ENCODE peak calls at places on chromosomes 1 and 21, in six cellular contexts. S is Daoy; I is A549; N is kidney epithelial cell; V is central memory CD4-positive, alpha-beta T cell; R is CD8-positive, alpha-beta T cell. A is an unnamed sample.

GRCh38 chr21:33854604-33855003 is 61.0 kb downstream of the ATP5PO start:
- DNase-seq in S (peak), I (peak), N (no peak), V (no peak), R (no peak), A (no peak)

GRCh38 chr21:37945036-37945435 is 28.8 kb upstream of the KCNJ6 start:
- DNase-seq in S (no peak), I (no peak), N (no peak), V (no peak), R (no peak), A (no peak)

GRCh38 chr1:160795951-160796383 is at the start of gene LY9:
- DNase-seq in S (no peak), I (no peak), N (no peak), V (peak), R (peak), A (peak)

GRCh38 chr1:178344513-178345077 is 152.2 kb downstream of the CLEC20A start:
- DNase-seq in S (peak), I (peak), N (peak), V (no peak), R (no peak), A (peak)

GRCh38 chr1:41666991-41667631 is 182.6 kb upstream of the EDN2 start:
- DNase-seq in S (peak), I (no peak), N (no peak), V (peak), R (peak), A (no peak)

GRCh38 chr1:114318951-114319350 is 165.3 kb upstream of the SYT6 start:
- DNase-seq in S (no peak), I (no peak), N (no peak), V (no peak), R (no peak), A (no peak)

GRCh38 chr1:212234431-212235298 is 50.5 kb upstream of the PPP2R5A start:
- DNase-seq in S (peak), I (peak), N (peak), V (no peak), R (no peak), A (peak)

GRCh38 chr1:6259491-6260362 is 1.2 kb downstream of the GPR153 start:
- DNase-seq in S (peak), I (peak), N (no peak), V (peak), R (peak), A (peak)

GRCh38 chr1:26121854-26122773 is 10.5 kb downstream of the PDIK1L start:
- DNase-seq in S (peak), I (no peak), N (no peak), V (no peak), R (no peak), A (peak)

GRCh38 chr1:91604632-91605031 is 104.0 kb downstream of the CDC7 start:
- DNase-seq in S (no peak), I (no peak), N (no peak), V (no peak), R (no peak), A (no peak)

GRCh38 chr21:35408401-35408800 is 359.3 kb upstream of the RUNX1 start:
- DNase-seq in S (peak), I (no peak), N (no peak), V (no peak), R (no peak), A (no peak)

GRCh38 chr1:21865943-21866628 is 54.0 kb downstream of the LDLRAD2 start:
- DNase-seq in S (no peak), I (no peak), N (no peak), V (no peak), R (no peak), A (peak)

GRCh38 chr1:204929487-204930185 is 59.0 kb downstream of the NFASC start:
- DNase-seq in S (no peak), I (no peak), N (no peak), V (no peak), R (no peak), A (no peak)

GRCh38 chr1:88892146-88892877 is 945 bp upstream of the GTF2B start:
- DNase-seq in S (peak), I (peak), N (no peak), V (peak), R (no peak), A (peak)

GRCh38 chr1:54323324-54323739 is 82.9 kb downstream of the SSBP3 start:
- DNase-seq in S (no peak), I (no peak), N (no peak), V (no peak), R (no peak), A (no peak)

GRCh38 chr1:21801100-21801499 is 11.0 kb upstream of the LDLRAD2 start:
- DNase-seq in S (peak), I (no peak), N (no peak), V (no peak), R (no peak), A (no peak)

GRCh38 chr1:18035145-18035544 is 72.5 kb upstream of the IGSF21 start:
- DNase-seq in S (no peak), I (no peak), N (no peak), V (no peak), R (no peak), A (no peak)

GRCh38 chr1:24926596-24927249 is 3.4 kb downstream of the RUNX3 start:
- DNase-seq in S (no peak), I (no peak), N (no peak), V (no peak), R (no peak), A (peak)

GRCh38 chr1:28176492-28177470 is at the start of gene PTAFR:
- DNase-seq in S (no peak), I (no peak), N (no peak), V (no peak), R (no peak), A (peak)

GRCh38 chr1:29251164-29252130 is 15.1 kb downstream of the PTPRU start:
- DNase-seq in S (no peak), I (no peak), N (no peak), V (no peak), R (no peak), A (no peak)

GRCh38 chr1:223706077-223706988 is 6.0 kb upstream of the CAPN2 start:
- DNase-seq in S (peak), I (no peak), N (no peak), V (no peak), R (no peak), A (no peak)

GRCh38 chr1:229694053-229694693 is 68.1 kb downstream of the URB2 start:
- DNase-seq in S (peak), I (no peak), N (peak), V (no peak), R (no peak), A (no peak)

GRCh38 chr1:150150511-150151021 is 850 bp downstream of the PLEKHO1 start:
- DNase-seq in S (no peak), I (no peak), N (no peak), V (no peak), R (no peak), A (no peak)

GRCh38 chr1:226064816-226065248 is 2.3 kb downstream of the H3-3A start:
- DNase-seq in S (peak), I (peak), N (no peak), V (peak), R (peak), A (peak)

GRCh38 chr1:200524092-200524491 is 96.5 kb downstream of the KIF14 start:
- DNase-seq in S (no peak), I (no peak), N (no peak), V (no peak), R (no peak), A (no peak)

GRCh38 chr1:235937123-235937522 is 70.4 kb upstream of the LYST start:
- DNase-seq in S (no peak), I (no peak), N (no peak), V (no peak), R (no peak), A (no peak)

GRCh38 chr1:201443747-201444146 is 22.2 kb upstream of the TNNI1 start:
- DNase-seq in S (no peak), I (no peak), N (no peak), V (no peak), R (no peak), A (no peak)